ENCODE peak calls at places on chromosomes 4 and X, in nine cellular contexts. R is H1, Q is stomach, N is A549, W is SK-N-SH, J is GM12878, U is transverse colon, O is tibial nerve, C is ovary. G is an unnamed sample.

GRCh38 chrX:35890699-35891098 is 28.8 kb upstream of the CFAP47 start:
- DNase-seq in R (peak), Q (peak), N (peak), W (peak), J (no peak), U (peak), O (no peak), C (no peak), G (no peak)

GRCh38 chr4:139552506-139552905 is 3.5 kb downstream of the SETD7 start:
- DNase-seq in R (no peak), Q (no peak), N (no peak), W (no peak), J (no peak), U (no peak), O (no peak), C (no peak), G (no peak)

GRCh38 chrX:87755493-87755892 is 237.9 kb downstream of the KLHL4 start:
- DNase-seq in R (no peak), Q (no peak), N (no peak), W (no peak), J (no peak), U (no peak), O (no peak), C (no peak), G (no peak)

GRCh38 chr4:123649644-123650356 is 253.2 kb downstream of the SPRY1 start:
- DNase-seq in R (no peak), Q (peak), N (peak), W (no peak), J (no peak), U (peak), O (no peak), C (no peak), G (no peak)

GRCh38 chr4:52001616-52002015 is 18.5 kb downstream of the LRRC66 start:
- DNase-seq in R (no peak), Q (no peak), N (no peak), W (no peak), J (no peak), U (no peak), O (no peak), C (no peak), G (no peak)

GRCh38 chrX:141467442-141467841 is 117.1 kb downstream of the SPANXA1 start:
- DNase-seq in R (no peak), Q (no peak), N (peak), W (peak), J (no peak), U (no peak), O (no peak), C (no peak), G (no peak)

GRCh38 chrX:102976793-102977495 is 39.9 kb downstream of the RAB40AL start:
- DNase-seq in R (no peak), Q (no peak), N (no peak), W (no peak), J (no peak), U (no peak), O (no peak), C (no peak), G (no peak)

GRCh38 chrX:82092307-82092706 is 890.4 kb downstream of the SH3BGRL start:
- DNase-seq in R (no peak), Q (no peak), N (no peak), W (no peak), J (no peak), U (no peak), O (no peak), C (no peak), G (no peak)

GRCh38 chrX:19342331-19342906 is 1.3 kb upstream of the PDHA1 start:
- DNase-seq in R (no peak), Q (no peak), N (no peak), W (no peak), J (no peak), U (no peak), O (no peak), C (no peak), G (no peak)

GRCh38 chr4:168319486-168320019 is 1.0 kb upstream of the DDX60 start:
- DNase-seq in R (no peak), Q (no peak), N (no peak), W (no peak), J (no peak), U (no peak), O (no peak), C (no peak), G (no peak)

GRCh38 chr4:8157496-8157895 is 1.1 kb downstream of the ABLIM2 start:
- DNase-seq in R (no peak), Q (no peak), N (no peak), W (no peak), J (no peak), U (no peak), O (no peak), C (no peak), G (no peak)

GRCh38 chr4:4945021-4945420 is 74.2 kb downstream of the CYTL1 start:
- DNase-seq in R (no peak), Q (no peak), N (no peak), W (no peak), J (no peak), U (no peak), O (no peak), C (no peak), G (peak)

GRCh38 chrX:121146059-121146628 is 98.7 kb downstream of the GLUD2 start:
- DNase-seq in R (no peak), Q (no peak), N (no peak), W (no peak), J (no peak), U (no peak), O (no peak), C (no peak), G (no peak)

GRCh38 chr4:109977854-109978501 is 65.3 kb downstream of the EGF start:
- DNase-seq in R (no peak), Q (no peak), N (peak), W (peak), J (no peak), U (no peak), O (no peak), C (no peak), G (no peak)

GRCh38 chr4:86033171-86033570 is 326.7 kb downstream of the MAPK10 start:
- DNase-seq in R (no peak), Q (peak), N (no peak), W (no peak), J (no peak), U (peak), O (no peak), C (peak), G (no peak)

GRCh38 chr4:175671491-175671934 is 140.6 kb downstream of the GPM6A start:
- DNase-seq in R (peak), Q (no peak), N (peak), W (peak), J (no peak), U (no peak), O (no peak), C (no peak), G (no peak)

GRCh38 chrX:153989971-153990655 is 17.6 kb downstream of the TMEM187 start:
- DNase-seq in R (no peak), Q (no peak), N (no peak), W (no peak), J (no peak), U (no peak), O (no peak), C (no peak), G (no peak)

GRCh38 chr4:159547645-159548308 is 444.9 kb downstream of the RAPGEF2 start:
- DNase-seq in R (no peak), Q (no peak), N (no peak), W (peak), J (no peak), U (no peak), O (no peak), C (no peak), G (no peak)

GRCh38 chr4:110867981-110868380 is 245.1 kb upstream of the PITX2 start:
- DNase-seq in R (no peak), Q (no peak), N (no peak), W (no peak), J (no peak), U (no peak), O (no peak), C (no peak), G (no peak)

GRCh38 chrX:68354869-68355628 is 78.2 kb downstream of the OPHN1 start:
- DNase-seq in R (no peak), Q (no peak), N (peak), W (no peak), J (no peak), U (no peak), O (no peak), C (no peak), G (no peak)

GRCh38 chrX:10174051-10174450 is 17.3 kb downstream of the CLCN4 start:
- DNase-seq in R (no peak), Q (no peak), N (no peak), W (no peak), J (no peak), U (no peak), O (no peak), C (no peak), G (no peak)

GRCh38 chr4:155759372-155760252 is 791 bp downstream of the GUCY1B1 start:
- DNase-seq in R (peak), Q (peak), N (peak), W (peak), J (no peak), U (peak), O (peak), C (peak), G (no peak)

GRCh38 chrX:14956813-14957212 is 83.6 kb downstream of the MOSPD2 start:
- DNase-seq in R (no peak), Q (no peak), N (no peak), W (no peak), J (no peak), U (no peak), O (no peak), C (no peak), G (no peak)

GRCh38 chr4:89000844-89001360 is 56.1 kb downstream of the FAM13A start:
- DNase-seq in R (no peak), Q (no peak), N (peak), W (peak), J (no peak), U (no peak), O (no peak), C (no peak), G (no peak)

GRCh38 chrX:115337735-115338134 is 48.2 kb downstream of the LUZP4 start:
- DNase-seq in R (no peak), Q (no peak), N (no peak), W (no peak), J (no peak), U (no peak), O (no peak), C (no peak), G (no peak)

GRCh38 chrX:32741910-32742309 is 469.4 kb downstream of the DMD start:
- DNase-seq in R (no peak), Q (no peak), N (no peak), W (no peak), J (no peak), U (no peak), O (no peak), C (no peak), G (no peak)

GRCh38 chr4:1831331-1831730 is 24.6 kb downstream of the LETM1 start:
- DNase-seq in R (no peak), Q (no peak), N (no peak), W (no peak), J (no peak), U (no peak), O (no peak), C (no peak), G (no peak)

GRCh38 chr4:74311696-74312313 is 3.5 kb downstream of the EPGN start:
- DNase-seq in R (no peak), Q (no peak), N (peak), W (peak), J (peak), U (no peak), O (no peak), C (no peak), G (no peak)

GRCh38 chr4:41418444-41418843 is 119.5 kb upstream of the LIMCH1 start:
- DNase-seq in R (no peak), Q (no peak), N (no peak), W (no peak), J (no peak), U (peak), O (no peak), C (peak), G (no peak)

GRCh38 chrX:50168305-50168704 is 32.5 kb downstream of the AKAP4 start:
- DNase-seq in R (no peak), Q (no peak), N (no peak), W (no peak), J (no peak), U (no peak), O (no peak), C (no peak), G (no peak)

GRCh38 chrX:1462596-1463251 is 10.0 kb upstream of the ASMTL start:
- DNase-seq in R (peak), Q (peak), N (peak), W (no peak), J (no peak), U (no peak), O (no peak), C (no peak), G (peak)

GRCh38 chr4:159097785-159098184 is 5.1 kb upstream of the RAPGEF2 start:
- DNase-seq in R (no peak), Q (no peak), N (peak), W (no peak), J (no peak), U (no peak), O (no peak), C (no peak), G (no peak)

GRCh38 chr4:27702710-27703431 is 842.2 kb downstream of the STIM2 start:
- DNase-seq in R (peak), Q (no peak), N (peak), W (peak), J (no peak), U (no peak), O (no peak), C (no peak), G (no peak)

GRCh38 chr4:177214935-177215334 is 94.7 kb upstream of the NEIL3 start:
- DNase-seq in R (no peak), Q (no peak), N (no peak), W (no peak), J (no peak), U (no peak), O (no peak), C (no peak), G (no peak)

GRCh38 chrX:119467433-119467832 is 811 bp upstream of the SLC25A5 start:
- DNase-seq in R (no peak), Q (no peak), N (no peak), W (no peak), J (no peak), U (no peak), O (no peak), C (no peak), G (no peak)
- H3K4me3 ChIP-seq in R (peak), Q (peak), N (peak), W (peak), J (no peak), U (no peak), O (no peak), C (no peak), G (no peak)

DNA sequence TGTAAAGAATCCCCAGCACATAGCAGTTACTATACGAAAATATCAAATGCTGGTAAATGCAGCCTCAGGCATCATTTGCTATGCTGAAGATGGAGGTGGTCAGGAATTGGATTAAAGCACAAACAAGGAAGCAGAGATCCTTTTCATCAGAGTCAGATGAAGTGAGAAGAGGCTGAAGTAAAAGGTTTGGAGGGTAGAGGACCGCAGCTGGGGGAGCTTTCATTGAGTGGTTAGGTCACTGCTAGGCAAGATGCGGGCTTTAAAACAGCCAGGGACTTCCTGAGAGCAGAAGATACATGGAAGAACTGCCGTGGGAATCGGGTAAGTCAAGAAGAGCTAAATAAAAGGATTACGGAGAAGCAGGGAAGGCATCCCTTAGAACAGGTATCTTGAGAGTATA is 351.4 kb downstream of the UNC5C start:
- DNase-seq in R (no peak), Q (no peak), N (no peak), W (no peak), J (no peak), U (no peak), O (no peak), C (no peak), G (peak)
- TF ChIP-seq EP300 in R (no peak), Q (no peak), N (no peak), W (no peak), J (no peak), U (no peak), O (no peak), C (no peak), G (no peak)

GRCh38 chr4:20252656-20253271 is 1.1 kb downstream of the SLIT2 start:
- DNase-seq in R (peak), Q (no peak), N (no peak), W (peak), J (no peak), U (peak), O (peak), C (peak), G (no peak)
- H3K4me3 ChIP-seq in R (peak), Q (peak), N (no peak), W (peak), J (no peak), U (peak), O (peak), C (peak), G (peak)

GRCh38 chr4:103996637-103997036 is 276.9 kb upstream of the TACR3 start:
- DNase-seq in R (no peak), Q (no peak), N (peak), W (no peak), J (no peak), U (no peak), O (no peak), C (no peak), G (no peak)
- TF ChIP-seq EP300 in R (peak), Q (no peak), N (no peak), W (no peak), J (no peak), U (no peak), O (no peak), C (no peak), G (no peak)

DNA sequence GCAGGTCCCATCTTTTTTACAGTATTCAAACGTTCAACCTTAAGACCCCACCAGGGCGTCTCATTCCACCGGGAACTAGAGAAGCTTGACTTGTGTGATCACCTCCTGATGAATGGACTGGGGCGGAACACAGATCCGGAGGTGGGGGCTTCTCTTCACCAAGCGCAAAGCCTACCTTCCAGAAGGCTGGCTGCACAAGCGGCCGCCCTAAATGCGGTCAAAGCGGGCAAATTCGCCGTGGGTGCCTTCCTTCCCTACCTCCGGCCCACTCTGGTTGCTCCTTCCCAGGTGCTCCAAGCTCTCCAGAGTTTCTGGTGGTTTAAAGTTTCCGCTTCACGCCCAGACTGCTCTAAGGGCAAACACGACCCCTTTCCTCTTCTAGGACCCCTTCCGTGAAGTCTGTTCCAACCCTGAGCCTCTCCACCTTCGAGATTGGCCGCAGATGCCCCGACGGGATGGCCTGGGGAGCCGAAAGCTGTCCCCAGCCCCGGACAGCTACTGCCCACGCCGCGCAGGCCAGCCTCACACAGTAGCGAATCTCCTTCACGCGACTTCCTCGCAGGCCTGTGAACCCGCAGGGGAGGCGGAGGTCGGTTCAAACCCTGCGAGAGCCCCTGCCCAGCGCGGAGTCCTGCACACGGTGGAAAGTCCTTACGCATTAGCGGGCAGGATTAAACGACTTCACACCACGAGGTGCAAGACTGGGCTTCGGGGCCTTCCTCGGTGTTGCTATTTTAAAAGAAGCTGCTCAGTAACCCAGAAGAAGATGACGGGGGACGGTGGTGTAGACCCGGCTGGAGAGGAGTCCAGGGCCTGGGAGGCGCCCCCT is 1.6 kb upstream of the WWC2 start:
- DNase-seq in R (peak), Q (no peak), N (no peak), W (no peak), J (no peak), U (peak), O (no peak), C (no peak), G (no peak)
- H3K4me3 ChIP-seq in R (peak), Q (peak), N (peak), W (peak), J (no peak), U (peak), O (peak), C (peak), G (peak)

DNA sequence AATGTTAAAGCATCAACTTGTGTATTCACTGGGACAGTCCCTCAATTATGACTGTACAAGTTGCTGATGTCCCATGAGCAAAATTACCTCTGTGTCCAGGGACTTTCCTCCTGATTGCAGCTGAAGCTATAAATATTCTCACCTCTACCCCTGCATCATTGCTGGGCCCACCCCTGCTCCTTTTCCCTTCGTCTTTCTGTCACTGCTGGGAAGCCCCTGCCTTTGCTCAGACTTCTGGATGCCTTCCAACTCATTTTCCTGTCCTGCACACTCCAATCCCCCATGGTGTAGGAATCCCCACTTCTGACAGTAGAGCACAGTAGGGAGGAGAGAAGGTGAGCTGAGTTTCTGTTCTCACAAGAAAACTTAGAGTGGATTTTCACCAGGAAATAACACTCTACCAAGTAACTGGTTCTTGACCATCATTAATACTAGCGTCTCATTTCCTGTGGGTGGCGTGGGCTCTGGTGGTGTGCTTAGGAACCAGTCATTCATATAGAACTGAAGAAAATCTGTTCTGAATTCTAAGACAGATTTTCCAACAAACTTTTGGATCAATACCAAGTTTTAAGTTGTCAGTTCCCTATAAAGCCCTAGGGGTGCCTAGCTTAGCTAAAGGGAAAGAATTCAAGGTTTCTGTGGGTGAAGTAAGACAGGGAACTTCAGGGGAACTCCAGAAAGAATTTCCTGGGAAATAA is 136.2 kb upstream of the MED14 start:
- DNase-seq in R (no peak), Q (no peak), N (no peak), W (no peak), J (peak), U (no peak), O (no peak), C (no peak), G (no peak)
- TF ChIP-seq EP300 in R (no peak), Q (no peak), N (no peak), W (no peak), J (peak), U (no peak), O (no peak), C (no peak), G (no peak)